ENCODE peak calls at places on chromosomes 6 and 20, in five cellular contexts. One of them, this sample, is unnamed.

GRCh38 chr20:61805365-61805764 is 260.3 kb downstream of the TAF4 start:
- DNase-seq in memory B cell: no peak
- DNase-seq in BJ: no peak
- DNase-seq in choroid plexus epithelial cell: no peak
- DNase-seq in CD14-positive monocyte: no peak
- DNase-seq in this sample: no peak

GRCh38 chr20:15637971-15638754 is 935.1 kb downstream of the KIF16B start:
- DNase-seq in memory B cell: no peak
- DNase-seq in CD14-positive monocyte: no peak
- DNase-seq in choroid plexus epithelial cell: no peak
- DNase-seq in BJ: no peak
- DNase-seq in this sample: no peak

GRCh38 chr20:13771853-13772453 is 12.8 kb downstream of the ESF1 start:
- DNase-seq in CD14-positive monocyte: no peak
- DNase-seq in choroid plexus epithelial cell: peak
- DNase-seq in BJ: no peak
- DNase-seq in memory B cell: no peak
- DNase-seq in this sample: peak

GRCh38 chr6:135901776-135902524 is 50.4 kb downstream of the PDE7B start:
- DNase-seq in memory B cell: no peak
- DNase-seq in BJ: peak
- DNase-seq in choroid plexus epithelial cell: peak
- DNase-seq in CD14-positive monocyte: no peak
- DNase-seq in this sample: peak

GRCh38 chr20:44089987-44090674 is 96.9 kb downstream of the JPH2 start:
- DNase-seq in memory B cell: no peak
- DNase-seq in BJ: no peak
- DNase-seq in choroid plexus epithelial cell: peak
- DNase-seq in CD14-positive monocyte: peak
- DNase-seq in this sample: no peak

GRCh38 chr20:33604991-33605370 is 57.1 kb upstream of the C20orf144 start:
- DNase-seq in choroid plexus epithelial cell: no peak
- DNase-seq in BJ: no peak
- DNase-seq in CD14-positive monocyte: no peak
- DNase-seq in memory B cell: no peak
- DNase-seq in this sample: no peak

GRCh38 chr6:140178550-140179334 is 804.3 kb upstream of the CITED2 start:
- DNase-seq in BJ: peak
- DNase-seq in CD14-positive monocyte: no peak
- DNase-seq in memory B cell: no peak
- DNase-seq in choroid plexus epithelial cell: peak
- DNase-seq in this sample: no peak

GRCh38 chr6:159102373-159103160 is 57.8 kb upstream of the TAGAP start:
- DNase-seq in CD14-positive monocyte: no peak
- DNase-seq in memory B cell: peak
- DNase-seq in BJ: no peak
- DNase-seq in choroid plexus epithelial cell: no peak
- DNase-seq in this sample: no peak

GRCh38 chr6:53504438-53505030 is 40.4 kb downstream of the GCLC start:
- DNase-seq in CD14-positive monocyte: no peak
- DNase-seq in memory B cell: no peak
- DNase-seq in BJ: no peak
- DNase-seq in choroid plexus epithelial cell: no peak
- DNase-seq in this sample: no peak

GRCh38 chr6:56293756-56294155 is 46.4 kb upstream of the COL21A1 start:
- DNase-seq in CD14-positive monocyte: no peak
- DNase-seq in choroid plexus epithelial cell: no peak
- DNase-seq in memory B cell: no peak
- DNase-seq in BJ: no peak
- DNase-seq in this sample: peak

GRCh38 chr6:15254074-15254975 is 8.5 kb downstream of the JARID2 start:
- DNase-seq in memory B cell: peak
- DNase-seq in CD14-positive monocyte: peak
- DNase-seq in choroid plexus epithelial cell: peak
- DNase-seq in BJ: no peak
- DNase-seq in this sample: no peak

GRCh38 chr6:13397359-13398080 is 69.2 kb upstream of the TBC1D7 start:
- DNase-seq in choroid plexus epithelial cell: no peak
- DNase-seq in memory B cell: peak
- DNase-seq in BJ: no peak
- DNase-seq in CD14-positive monocyte: no peak
- DNase-seq in this sample: no peak

GRCh38 chr6:8446391-8446790 is 11.0 kb upstream of the SLC35B3 start:
- DNase-seq in CD14-positive monocyte: no peak
- DNase-seq in memory B cell: no peak
- DNase-seq in choroid plexus epithelial cell: no peak
- DNase-seq in BJ: no peak
- DNase-seq in this sample: no peak

GRCh38 chr20:43238833-43239232 is 49.1 kb upstream of the PTPRT start:
- DNase-seq in memory B cell: no peak
- DNase-seq in CD14-positive monocyte: no peak
- DNase-seq in BJ: no peak
- DNase-seq in choroid plexus epithelial cell: no peak
- DNase-seq in this sample: no peak

This sample was measured in SK-N-MC.